ENCODE peak calls at places on chromosomes 6 and 20, in eight cellular contexts. Z, P, U, Y, Q, E, K and F are unnamed samples.

GRCh38 chr6:52475307-52475706 is 55.2 kb downstream of the EFHC1 start:
- DNase-seq in Q (no peak), Y (no peak), P (no peak), E (no peak), K (peak), Z (no peak), U (no peak), F (no peak)

GRCh38 chr6:41965429-41966213 is 24.0 kb upstream of the CCND3 start:
- DNase-seq in K (no peak), U (no peak), Z (no peak), Q (peak), P (no peak), Y (peak), E (no peak), F (no peak)

GRCh38 chr6:90350689-90351554 is 54.3 kb upstream of the BACH2 start:
- DNase-seq in P (no peak), Y (no peak), Q (no peak), E (no peak), U (no peak), K (peak), Z (no peak), F (no peak)

GRCh38 chr6:16482702-16483314 is 244.4 kb downstream of the GMPR start:
- DNase-seq in P (no peak), K (no peak), Z (no peak), Q (no peak), U (no peak), E (no peak), Y (no peak), F (no peak)

GRCh38 chr6:168181316-168181715 is 102.3 kb upstream of the FRMD1 start:
- DNase-seq in Q (no peak), U (no peak), K (no peak), Y (no peak), P (no peak), E (no peak), Z (no peak), F (no peak)

GRCh38 chr6:39182604-39183003 is 46.7 kb downstream of the KCNK5 start:
- DNase-seq in Y (no peak), Z (no peak), K (no peak), U (no peak), E (peak), P (no peak), Q (no peak), F (no peak)

GRCh38 chr6:145963216-145964068 is 716 bp downstream of the SHPRH start:
- DNase-seq in Z (peak), E (peak), Q (peak), K (peak), Y (peak), U (peak), P (peak), F (no peak)

GRCh38 chr20:33359399-33360261 is 41.7 kb downstream of the CDK5RAP1 start:
- DNase-seq in U (no peak), Y (no peak), E (no peak), P (no peak), K (no peak), Q (no peak), Z (no peak), F (no peak)

GRCh38 chr20:49132995-49133451 is 55.1 kb downstream of the STAU1 start:
- DNase-seq in P (peak), Y (no peak), Z (peak), U (no peak), Q (peak), E (peak), K (peak), F (peak)

GRCh38 chr6:147417954-147418353 is 90.5 kb upstream of the SAMD5 start:
- DNase-seq in Q (no peak), P (no peak), U (no peak), K (no peak), Y (no peak), Z (no peak), E (no peak), F (no peak)

GRCh38 chr6:9540126-9540525 is 874.7 kb downstream of the TFAP2A start:
- DNase-seq in K (peak), Q (no peak), P (no peak), Y (no peak), E (no peak), Z (no peak), U (no peak), F (no peak)

GRCh38 chr20:34945315-34946077 is 10.1 kb downstream of the GSS start:
- DNase-seq in U (no peak), Q (no peak), Y (no peak), Z (peak), K (peak), E (no peak), P (no peak), F (no peak)

GRCh38 chr20:49675368-49676151 is 38.1 kb downstream of the B4GALT5 start:
- DNase-seq in P (no peak), U (no peak), Q (no peak), K (peak), E (no peak), Z (no peak), Y (no peak), F (no peak)

GRCh38 chr6:12637960-12638641 is 78.5 kb upstream of the PHACTR1 start:
- DNase-seq in E (peak), Z (peak), Q (peak), Y (no peak), U (no peak), P (peak), K (peak), F (no peak)

GRCh38 chr20:54209216-54209813 is 1.4 kb downstream of the PFDN4 start:
- DNase-seq in Y (no peak), P (no peak), K (no peak), Q (no peak), E (no peak), Z (no peak), U (no peak), F (no peak)

GRCh38 chr6:53377289-53377688 is 28.5 kb upstream of the ELOVL5 start:
- DNase-seq in Q (no peak), U (no peak), K (no peak), Y (no peak), E (no peak), Z (no peak), P (no peak), F (no peak)

GRCh38 chr6:139979021-139979721 is 604.7 kb upstream of the CITED2 start:
- DNase-seq in Q (no peak), E (no peak), U (no peak), K (no peak), Y (no peak), P (no peak), Z (no peak), F (no peak)

GRCh38 chr6:141033101-141033500 is 1099.6 kb upstream of the GJE1 start:
- DNase-seq in E (no peak), Z (peak), Y (no peak), K (peak), U (no peak), Q (no peak), P (no peak), F (no peak)

GRCh38 chr20:22775671-22776139 is 191.3 kb upstream of the FOXA2 start:
- DNase-seq in Q (no peak), Z (peak), E (no peak), P (no peak), K (peak), U (no peak), Y (no peak), F (no peak)

GRCh38 chr6:37680668-37681067 is 17.0 kb downstream of the MDGA1 start:
- DNase-seq in Z (no peak), K (no peak), E (peak), Y (no peak), P (peak), U (no peak), Q (no peak), F (peak)

GRCh38 chr6:11909696-11910132 is 102.4 kb upstream of the HIVEP1 start:
- DNase-seq in Y (no peak), Z (peak), E (no peak), P (no peak), K (peak), U (no peak), Q (no peak), F (no peak)

GRCh38 chr6:70394518-70395300 is 18.6 kb upstream of the FAM135A start:
- DNase-seq in E (no peak), Q (peak), P (no peak), K (no peak), Z (no peak), Y (no peak), U (no peak), F (no peak)

GRCh38 chr6:148653138-148653776 is 93.6 kb upstream of the UST start:
- DNase-seq in K (no peak), E (no peak), Q (peak), U (no peak), Z (no peak), Y (no peak), P (no peak), F (no peak)

GRCh38 chr6:33926451-33926850 is 122.6 kb upstream of the MLN start:
- DNase-seq in Y (no peak), Z (no peak), U (no peak), E (peak), Q (peak), P (no peak), K (peak), F (peak)

GRCh38 chr6:116419069-116419468 is 42.1 kb upstream of the CALHM6 start:
- DNase-seq in Z (peak), P (no peak), U (no peak), E (no peak), Y (no peak), K (no peak), Q (no peak), F (no peak)

GRCh38 chr6:151141685-151142084 is 98.1 kb upstream of the AKAP12 start:
- DNase-seq in K (peak), U (no peak), Z (peak), Y (no peak), Q (no peak), P (no peak), E (no peak), F (no peak)

GRCh38 chr6:38552136-38552535 is 87.6 kb downstream of the BTBD9 start:
- DNase-seq in K (no peak), Y (no peak), P (no peak), E (no peak), Z (no peak), Q (no peak), U (no peak), F (no peak)

GRCh38 chr6:18243302-18243893 is 20.9 kb downstream of the DEK start:
- DNase-seq in Q (no peak), Y (no peak), E (no peak), Z (no peak), P (no peak), U (no peak), K (no peak), F (no peak)

GRCh38 chr6:130885392-130886192 is 58.4 kb downstream of the SMLR1 start:
- DNase-seq in Q (peak), U (peak), P (peak), E (peak), Y (no peak), Z (peak), K (peak), F (peak)